ENCODE peak calls at places on chromosomes 16 and 17, in five cellular contexts. O, H, V, E and R are unnamed samples.

GRCh38 chr17:57862410-57862989 is 12.7 kb upstream of the MRPS23 start:
- DNase-seq in V (no peak), E (no peak), H (no peak), O (no peak), R (no peak)

GRCh38 chr16:19153876-19154275 is 14.2 kb upstream of the SYT17 start:
- DNase-seq in E (no peak), O (no peak), V (no peak), H (no peak), R (no peak)

GRCh38 chr16:2852003-2852730 is 5.8 kb downstream of the PRSS22 start:
- DNase-seq in E (no peak), O (no peak), H (no peak), V (no peak), R (no peak)

GRCh38 chr17:74429604-74430384 is 2.1 kb upstream of the GPRC5C start:
- DNase-seq in E (no peak), V (no peak), O (peak), H (no peak), R (no peak)

GRCh38 chr17:10327640-10328039 is 45.2 kb downstream of the MYH13 start:
- DNase-seq in V (peak), O (peak), H (peak), E (peak), R (peak)

GRCh38 chr17:43701318-43701743 is 39.6 kb upstream of the MEOX1 start:
- DNase-seq in E (no peak), H (no peak), O (no peak), V (peak), R (no peak)

GRCh38 chr17:50428831-50429424 is 2.9 kb downstream of the ACSF2 start:
- DNase-seq in E (peak), O (no peak), V (peak), H (no peak), R (no peak)

GRCh38 chr16:75096730-75097129 is 19.9 kb downstream of the LDHD start:
- DNase-seq in V (peak), O (no peak), E (no peak), H (no peak), R (no peak)

GRCh38 chr16:58198022-58198683 is at the start of gene CSNK2A2:
- DNase-seq in O (peak), E (peak), H (no peak), V (peak), R (peak)
- TF ChIP-seq CTCF in O (peak), E (no peak), H (peak), V (peak), R (no peak)

GRCh38 chr16:23509441-23509754 is 896 bp downstream of the GGA2 start:
- DNase-seq in V (no peak), E (no peak), H (no peak), O (no peak), R (no peak)

GRCh38 chr16:23511731-23512130 is 1.4 kb upstream of the GGA2 start:
- DNase-seq in O (no peak), V (no peak), E (no peak), H (no peak), R (no peak)

GRCh38 chr16:23508589-23509440 is 1.5 kb downstream of the GGA2 start:
- DNase-seq in O (peak), H (no peak), V (no peak), E (peak), R (peak)

GRCh38 chr16:23509763-23510153 is 536 bp downstream of the GGA2 start:
- DNase-seq in H (peak), O (peak), V (peak), E (peak), R (peak)

GRCh38 chr16:23510154-23510914 is at the start of gene GGA2:
- DNase-seq in V (peak), H (no peak), O (peak), E (peak), R (peak)
- TF ChIP-seq CTCF in V (no peak), H (no peak), O (no peak), E (no peak), R (no peak)

GRCh38 chr16:49590166-49590871 is 216.7 kb downstream of the C16orf78 start:
- DNase-seq in V (no peak), O (no peak), H (no peak), E (no peak), R (no peak)

GRCh38 chr16:49589721-49590120 is 216.1 kb downstream of the C16orf78 start:
- DNase-seq in E (no peak), O (no peak), H (no peak), V (no peak), R (no peak)

GRCh38 chr16:49593423-49594040 is 219.9 kb downstream of the C16orf78 start:
- DNase-seq in H (no peak), O (no peak), E (no peak), V (no peak), R (no peak)

GRCh38 chr16:49594706-49595534 is 221.3 kb downstream of the C16orf78 start:
- DNase-seq in E (no peak), O (no peak), H (no peak), V (no peak), R (no peak)

DNA sequence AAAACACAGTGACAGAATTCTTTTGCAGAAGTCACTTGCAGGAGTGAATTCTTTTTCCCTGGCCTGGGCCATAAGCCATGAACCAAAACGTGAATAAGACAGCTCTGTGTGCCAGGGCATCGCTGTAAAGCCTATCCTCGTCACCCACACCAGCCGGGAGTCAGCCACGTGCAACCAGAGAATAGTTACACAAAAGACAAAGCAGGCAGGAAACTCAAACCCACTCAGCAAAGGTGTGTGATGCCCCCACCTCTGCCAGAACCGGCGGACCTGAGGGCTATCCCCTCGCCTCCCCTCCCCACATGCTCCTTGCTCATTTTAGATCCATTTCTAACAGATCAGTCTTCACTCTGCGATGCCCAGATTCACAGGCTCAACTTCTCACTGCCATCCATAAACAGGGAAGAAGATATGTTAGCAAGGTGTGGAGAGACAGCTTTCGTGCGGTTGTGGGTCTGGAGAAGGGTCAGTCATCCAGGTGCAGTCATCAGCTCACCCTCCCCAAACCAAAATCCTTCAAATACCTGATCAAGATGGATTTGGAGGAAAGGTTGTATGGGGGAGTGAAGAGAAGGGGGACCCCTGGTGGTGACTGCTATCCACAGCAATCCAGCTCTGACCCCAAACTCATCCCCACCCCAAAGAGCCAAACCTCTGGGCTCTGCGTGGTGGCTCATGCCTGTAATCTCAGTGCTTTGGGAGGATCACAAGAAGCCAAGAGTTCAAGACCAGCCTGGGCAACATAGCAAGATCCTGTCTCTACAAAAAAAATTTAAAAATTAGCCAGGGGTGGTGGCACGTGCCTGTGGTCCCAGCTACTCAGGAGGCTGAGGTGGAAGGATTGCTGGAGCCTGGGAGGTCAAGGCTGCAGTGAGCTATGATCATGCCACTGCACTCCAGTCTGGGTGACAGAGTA is 219.2 kb downstream of the C16orf78 start:
- DNase-seq in O (peak), E (peak), V (no peak), H (no peak), R (peak)
- TF ChIP-seq CTCF in O (peak), E (peak), V (peak), H (peak), R (peak)

DNA sequence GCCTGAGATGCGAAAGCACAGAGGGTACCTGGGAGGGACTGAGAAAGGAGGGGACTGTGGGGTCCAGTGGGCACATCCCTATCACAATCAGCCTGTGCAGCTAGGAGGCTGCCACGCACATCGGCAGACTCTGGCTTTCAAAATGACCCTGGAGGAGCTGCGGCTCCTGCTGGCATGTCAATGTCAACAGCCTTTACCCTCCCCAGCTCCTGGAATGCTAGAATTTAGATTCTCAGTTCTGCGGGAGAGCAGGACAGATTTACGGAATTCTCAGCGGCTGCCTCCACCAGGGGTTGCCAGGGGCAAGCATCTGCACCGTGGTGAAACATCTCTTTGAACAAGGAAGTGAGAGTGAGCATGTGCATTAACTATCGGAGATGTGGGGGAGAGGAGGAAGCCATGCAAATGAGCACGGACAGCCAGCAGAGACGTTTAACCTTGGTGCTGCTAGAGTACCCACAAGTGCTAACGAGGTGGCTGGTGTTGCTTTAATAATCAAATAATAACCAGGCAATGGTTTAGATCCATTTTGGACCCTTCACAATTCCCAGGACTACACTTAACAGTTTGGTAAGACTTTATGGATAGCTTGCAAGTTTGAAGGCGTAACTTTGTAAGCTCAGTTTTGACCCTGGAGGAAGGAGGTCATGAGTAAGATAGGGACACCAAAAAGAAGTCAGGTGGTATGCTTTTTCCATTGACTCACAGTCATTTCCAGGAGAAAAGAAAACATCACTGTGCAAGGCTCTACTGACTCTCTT is 54.1 kb downstream of the XYLT1 start:
- DNase-seq in H (no peak), V (no peak), E (peak), O (peak), R (no peak)
- TF ChIP-seq CTCF in H (peak), V (no peak), E (peak), O (peak), R (no peak)

DNA sequence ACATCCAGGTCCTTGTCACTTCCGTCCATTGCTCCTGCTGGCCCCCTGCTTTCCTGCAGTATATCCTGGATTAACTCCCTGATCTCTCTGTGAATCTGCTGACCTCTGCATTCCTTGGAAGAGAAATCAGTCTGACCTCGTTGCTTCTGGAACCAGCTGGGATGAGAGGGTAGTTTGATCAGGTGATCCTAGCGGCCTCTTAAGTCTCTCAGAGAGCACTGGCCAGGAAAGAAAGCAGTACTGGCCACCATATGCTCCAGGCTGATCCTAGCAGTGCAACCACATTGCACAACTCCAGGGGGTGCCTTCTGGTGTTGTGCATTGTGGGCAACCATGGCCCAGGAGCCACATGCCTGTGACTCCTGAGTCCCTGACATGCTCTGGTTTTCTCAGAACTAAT is 79.2 kb downstream of the ARHGAP23 start:
- DNase-seq in H (no peak), O (no peak), E (peak), V (no peak), R (no peak)
- TF ChIP-seq CTCF in H (no peak), O (no peak), E (peak), V (no peak), R (no peak)

GRCh38 chr17:80899402-80900268 is 92.0 kb upstream of the CHMP6 start:
- DNase-seq in V (peak), E (peak), H (no peak), O (peak), R (peak)
- TF ChIP-seq CTCF in V (peak), E (peak), H (peak), O (peak), R (peak)

GRCh38 chr16:11499295-11500089 is 87.2 kb downstream of the LITAF start:
- DNase-seq in V (peak), H (no peak), E (no peak), O (no peak), R (no peak)

GRCh38 chr16:11495066-11495407 is 91.7 kb downstream of the LITAF start:
- DNase-seq in H (no peak), E (no peak), V (no peak), O (no peak), R (no peak)

GRCh38 chr16:11498683-11499082 is 88.0 kb downstream of the LITAF start:
- DNase-seq in H (no peak), V (no peak), E (no peak), O (no peak), R (no peak)

GRCh38 chr16:11497851-11498289 is 88.8 kb downstream of the LITAF start:
- DNase-seq in H (peak), O (no peak), V (peak), E (peak), R (no peak)

DNA sequence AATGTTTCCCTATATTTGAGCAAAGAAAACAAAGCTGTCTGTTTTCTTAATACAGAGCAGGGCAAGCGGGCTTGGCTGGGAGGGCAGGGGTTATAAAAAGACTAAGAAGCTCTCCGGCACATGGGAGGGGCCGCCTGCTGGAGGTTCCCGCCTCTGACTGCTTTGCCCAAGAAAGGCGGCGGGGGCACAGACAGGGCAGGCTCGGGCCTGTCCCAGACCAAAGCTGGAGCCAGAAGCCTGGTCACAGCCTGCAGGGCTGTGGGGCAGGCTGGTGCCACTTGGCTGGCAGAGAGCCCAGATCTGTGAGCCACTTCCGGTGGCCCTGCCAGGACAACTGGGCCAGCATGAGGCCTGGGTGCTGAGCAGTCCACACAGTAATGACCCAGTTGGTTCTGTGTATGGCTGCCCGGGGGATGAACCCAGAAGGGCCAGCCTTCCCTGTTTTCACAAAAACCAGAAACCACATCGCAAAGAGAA is 89.4 kb downstream of the LITAF start:
- DNase-seq in E (peak), O (peak), H (peak), V (peak), R (no peak)
- TF ChIP-seq CTCF in E (peak), O (peak), H (peak), V (peak), R (no peak)

GRCh38 chr17:47618416-47618815 is 31.3 kb upstream of the KPNB1 start:
- DNase-seq in V (no peak), E (no peak), O (no peak), H (no peak), R (peak)
- TF ChIP-seq CTCF in V (peak), E (peak), O (peak), H (peak), R (peak)

GRCh38 chr16:67280090-67281015 is 1.0 kb downstream of the PLEKHG4 start:
- DNase-seq in V (no peak), H (no peak), E (no peak), O (no peak), R (no peak)

GRCh38 chr16:67277294-67277998 is 1.9 kb upstream of the PLEKHG4 start:
- DNase-seq in H (peak), O (no peak), E (peak), V (peak), R (no peak)

GRCh38 chr16:67279296-67280089 is at the start of gene PLEKHG4:
- DNase-seq in H (no peak), O (peak), V (peak), E (peak), R (peak)

GRCh38 chr16:67277999-67278772 is 1.1 kb upstream of the PLEKHG4 start:
- DNase-seq in H (no peak), E (peak), V (peak), O (no peak), R (no peak)

GRCh38 chr16:67278773-67279295 is 498 bp upstream of the PLEKHG4 start:
- DNase-seq in V (no peak), H (no peak), E (no peak), O (no peak), R (no peak)
- TF ChIP-seq CTCF in V (peak), H (peak), E (peak), O (peak), R (no peak)

DNA sequence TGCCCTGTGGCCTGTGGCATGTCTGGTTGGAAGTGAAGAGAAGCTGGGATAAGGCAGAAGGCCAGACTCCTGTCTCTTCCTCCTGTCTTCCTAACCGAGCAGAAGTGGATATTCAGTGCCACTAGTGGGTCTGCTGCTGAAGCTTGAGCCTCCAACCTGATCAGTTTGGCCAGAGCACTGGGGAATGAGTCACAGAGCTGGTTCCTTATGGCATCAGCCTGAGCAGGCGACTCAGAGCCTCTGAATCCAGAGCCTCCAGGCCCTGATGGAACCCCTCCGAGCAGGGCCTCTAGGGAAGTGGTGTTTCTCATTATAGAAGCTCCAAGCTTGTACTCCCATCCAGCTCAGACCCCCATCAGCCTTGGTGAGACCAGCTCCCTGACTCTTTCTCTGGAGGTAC is 2.0 kb downstream of the WSCD1 start:
- DNase-seq in V (peak), E (no peak), O (no peak), H (no peak), R (no peak)
- TF ChIP-seq CTCF in V (no peak), E (no peak), O (no peak), H (no peak), R (no peak)